ENCODE peak calls at places on chromosomes 16 and 17, in six cellular contexts. O is adrenal gland, G is GM23248, V is transverse colon, K is astrocyte, T is uterus. X is an unnamed sample.

GRCh38 chr17:81510798-81511549 is 1.6 kb downstream of the ACTG1 start:
- DNase-seq in O (no peak), G (peak; percentile 61), V (no peak), K (no peak), T (no peak), X (no peak)

GRCh38 chr17:42198897-42199296 is 4.6 kb upstream of the GHDC start:
- DNase-seq in O (peak; percentile 77), G (no peak), V (no peak), K (no peak), T (no peak), X (no peak)

GRCh38 chr16:54928016-54928356 is 2.7 kb upstream of the IRX5 start:
- DNase-seq in O (no peak), G (peak; percentile 75), V (no peak), K (no peak), T (no peak), X (no peak)

GRCh38 chr16:22266546-22266945 is 30.7 kb upstream of the POLR3E start:
- DNase-seq in O (no peak), G (no peak), V (no peak), K (no peak), T (no peak), X (no peak)

GRCh38 chr16:88957887-88958577 is 19.0 kb downstream of the CBFA2T3 start:
- DNase-seq in O (no peak), G (no peak), V (no peak), K (no peak), T (no peak), X (no peak)

GRCh38 chr17:222172-222571 is 40.7 kb upstream of the DOC2B start:
- DNase-seq in O (peak; percentile 8), G (no peak), V (peak; percentile 5), K (no peak), T (peak; percentile 34), X (peak; percentile 49)

GRCh38 chr17:75475144-75475835 is 18.9 kb downstream of the TMEM94 start:
- DNase-seq in O (no peak), G (no peak), V (no peak), K (no peak), T (no peak), X (peak; percentile 63)

GRCh38 chr17:46108120-46108519 is 85.1 kb downstream of the KANSL1 start:
- DNase-seq in O (no peak), G (no peak), V (no peak), K (no peak), T (no peak), X (no peak)

GRCh38 chr17:7011942-7012254 is 526 bp upstream of the RNASEK start:
- DNase-seq in O (no peak), G (peak; percentile 45), V (no peak), K (no peak), T (no peak), X (no peak)

GRCh38 chr17:19744922-19745757 is 3.0 kb downstream of the ALDH3A1 start:
- DNase-seq in O (peak; percentile 90), G (peak; percentile 74), V (peak; percentile 96), K (peak; percentile 23), T (peak; percentile 94), X (peak; percentile 94)

GRCh38 chr16:67530013-67530939 is 1.6 kb downstream of the RIPOR1 start:
- DNase-seq in O (peak; percentile 74), G (peak; percentile 89), V (peak; percentile 76), K (peak; percentile 65), T (peak; percentile 81), X (peak; percentile 85)

GRCh38 chr17:50052241-50052788 is 3.6 kb upstream of the ITGA3 start:
- DNase-seq in O (no peak), G (no peak), V (no peak), K (no peak), T (no peak), X (no peak)

GRCh38 chr16:48479955-48480354 is 94.7 kb upstream of the SIAH1 start:
- DNase-seq in O (no peak), G (no peak), V (no peak), K (no peak), T (no peak), X (no peak)

GRCh38 chr16:23124315-23124714 is 24.9 kb downstream of the USP31 start:
- DNase-seq in O (peak; percentile 49), G (peak; percentile 94), V (no peak), K (peak; percentile 78), T (no peak), X (no peak)

GRCh38 chr16:31214705-31215286 is 877 bp downstream of the TRIM72 start:
- DNase-seq in O (no peak), G (peak; percentile 24), V (no peak), K (no peak), T (no peak), X (no peak)

GRCh38 chr16:31215287-31216115 is 1.4 kb downstream of the PYDC1 start:
- DNase-seq in O (peak; percentile 73), G (peak; percentile 76), V (peak; percentile 66), K (peak; percentile 56), T (peak; percentile 51), X (peak; percentile 56)

GRCh38 chr16:31213877-31214704 is at the start of gene TRIM72:
- DNase-seq in O (no peak), G (no peak), V (no peak), K (no peak), T (no peak), X (peak; percentile 28)

GRCh38 chr16:31216552-31217530 is at the start of gene PYDC1:
- DNase-seq in O (no peak), G (peak; percentile 20), V (no peak), K (no peak), T (no peak), X (no peak)

DNA sequence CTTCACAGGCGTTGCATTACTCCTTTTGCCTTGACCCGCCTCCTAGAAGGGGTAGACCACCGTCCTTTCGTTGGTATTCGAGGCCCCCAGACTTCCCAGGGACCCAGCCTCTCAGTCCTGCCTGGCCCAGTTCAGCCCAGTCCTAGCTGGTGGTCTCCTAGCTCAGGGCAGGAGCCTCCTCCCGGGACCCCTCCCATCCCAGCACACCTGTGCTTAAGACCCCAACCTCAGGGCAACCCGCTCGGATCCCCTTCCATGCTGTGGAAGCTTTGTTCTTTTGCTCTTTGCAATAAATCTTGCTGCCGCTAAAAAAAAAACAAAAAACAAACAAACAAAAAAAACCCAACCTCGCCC is 842 bp downstream of the PYDC1 start:
- DNase-seq in O (no peak), G (no peak), V (no peak), K (no peak), T (no peak), X (no peak)
- H3K4me3 ChIP-seq in O (no peak overlapping the region), G (no peak overlapping the region), V (no peak overlapping the region), K (no peak overlapping the region), T (no peak overlapping the region), X (peak overlapping the region; percentile 40)

GRCh38 chr16:50718761-50719400 is 23.0 kb upstream of the CYLD start:
- DNase-seq in O (no peak), G (no peak), V (peak; percentile 44), K (no peak), T (no peak), X (no peak)
- H3K27ac ChIP-seq in O (no peak overlapping the region), G (no peak overlapping the region), V (no peak overlapping the region), K (no peak overlapping the region), T (no peak overlapping the region), X (no peak overlapping the region)

GRCh38 chr16:20741555-20742285 is at the start of gene THUMPD1:
- DNase-seq in O (peak; percentile 97), G (peak; percentile 98), V (peak; percentile 98), K (peak; percentile 91), T (peak; percentile 97), X (peak; percentile 95)
- H3K4me3 ChIP-seq in O (peak within 1 kb of the TSS; percentile 95), G (peak within 1 kb of the TSS; percentile 99), V (peak within 1 kb of the TSS; percentile 65), K (peak within 1 kb of the TSS; percentile 100), T (peak within 1 kb of the TSS; percentile 99), X (peak within 1 kb of the TSS; percentile 71)

GRCh38 chr16:3488801-3489200 is 6.5 kb downstream of the C16orf90 start:
- DNase-seq in O (no peak), G (no peak), V (no peak), K (no peak), T (no peak), X (no peak)
- H3K27ac ChIP-seq in O (no peak overlapping the region), G (no peak overlapping the region), V (no peak overlapping the region), K (no peak overlapping the region), T (no peak overlapping the region), X (no peak overlapping the region)

GRCh38 chr17:48596735-48597491 is 3.3 kb upstream of the HOXB5 start:
- DNase-seq in O (no peak), G (peak; percentile 55), V (no peak), K (no peak), T (no peak), X (no peak)

GRCh38 chr17:48593840-48594411 is 347 bp upstream of the HOXB5 start:
- DNase-seq in O (peak; percentile 77), G (peak; percentile 87), V (peak; percentile 79), K (peak; percentile 83), T (peak; percentile 88), X (no peak)

GRCh38 chr17:48596000-48596734 is 2.6 kb upstream of the HOXB5 start:
- DNase-seq in O (no peak), G (no peak), V (no peak), K (no peak), T (no peak), X (no peak)

GRCh38 chr17:48594412-48595106 is 980 bp upstream of the HOXB5 start:
- DNase-seq in O (no peak), G (no peak), V (no peak), K (no peak), T (no peak), X (no peak)

GRCh38 chr17:48595107-48595999 is 1.8 kb upstream of the HOXB5 start:
- DNase-seq in O (no peak), G (no peak), V (no peak), K (no peak), T (no peak), X (no peak)
- H3K4me3 ChIP-seq in O (no peak overlapping the region), G (no peak overlapping the region), V (no peak overlapping the region), K (no peak overlapping the region), T (no peak overlapping the region), X (no peak overlapping the region)

X was measured in dorsolateral prefrontal cortex.